ENCODE peak calls at places on chromosome 5, in six cellular contexts. N is NT2/D1, E is HepG2, U is SK-N-SH, M is H1, S is HCT116. H is an unnamed sample.

GRCh38 chr5:121640298-121640697 is 211.4 kb upstream of the FTMT start:
- DNase-seq in N (no peak), E (no peak), U (no peak), M (no peak), S (no peak), H (no peak)

GRCh38 chr5:62138607-62139006 is 167.4 kb upstream of the KIF2A start:
- DNase-seq in N (no peak), E (no peak), U (peak; percentile 9), M (peak; percentile 63), S (no peak), H (no peak)

GRCh38 chr5:136043551-136043950 is 14.8 kb downstream of the TGFBI start:
- DNase-seq in N (no peak), E (no peak), U (no peak), M (no peak), S (no peak), H (no peak)

GRCh38 chr5:149452665-149453617 is 73.8 kb upstream of the IL17B start:
- DNase-seq in N (no peak), E (peak; percentile 79), U (no peak), M (no peak), S (no peak), H (no peak)

GRCh38 chr5:115557667-115558387 is 13.3 kb upstream of the FEM1C start:
- DNase-seq in N (no peak), E (peak; percentile 3), U (no peak), M (no peak), S (no peak), H (no peak)

GRCh38 chr5:51997500-51997899 is 614.3 kb downstream of the ISL1 start:
- DNase-seq in N (no peak), E (no peak), U (no peak), M (no peak), S (no peak), H (no peak)

GRCh38 chr5:116068028-116068632 is 16.7 kb upstream of the COMMD10 start:
- DNase-seq in N (no peak), E (peak; percentile 44), U (peak; percentile 32), M (no peak), S (peak; percentile 78), H (peak; percentile 33)

GRCh38 chr5:664343-664993 is 28.7 kb downstream of the TPPP start:
- DNase-seq in N (no peak), E (no peak), U (no peak), M (no peak), S (no peak), H (no peak)

GRCh38 chr5:172686111-172686510 is 45.0 kb downstream of the NEURL1B start:
- DNase-seq in N (no peak), E (no peak), U (no peak), M (no peak), S (no peak), H (no peak)

GRCh38 chr5:77452351-77452750 is 39.8 kb downstream of the WDR41 start:
- DNase-seq in N (no peak), E (no peak), U (no peak), M (no peak), S (no peak), H (no peak)
- TF ChIP-seq YY1 in N (no peak), E (no peak), U (no peak), M (no peak), S (no peak), H (no peak)

GRCh38 chr5:143244000-143244736 is 159.3 kb downstream of the NR3C1 start:
- DNase-seq in N (no peak), E (peak; percentile 62), U (no peak), M (no peak), S (peak; percentile 82), H (no peak)
- TF ChIP-seq YY1 in N (no peak), E (no peak), U (no peak), M (no peak), S (no peak), H (no peak)

DNA sequence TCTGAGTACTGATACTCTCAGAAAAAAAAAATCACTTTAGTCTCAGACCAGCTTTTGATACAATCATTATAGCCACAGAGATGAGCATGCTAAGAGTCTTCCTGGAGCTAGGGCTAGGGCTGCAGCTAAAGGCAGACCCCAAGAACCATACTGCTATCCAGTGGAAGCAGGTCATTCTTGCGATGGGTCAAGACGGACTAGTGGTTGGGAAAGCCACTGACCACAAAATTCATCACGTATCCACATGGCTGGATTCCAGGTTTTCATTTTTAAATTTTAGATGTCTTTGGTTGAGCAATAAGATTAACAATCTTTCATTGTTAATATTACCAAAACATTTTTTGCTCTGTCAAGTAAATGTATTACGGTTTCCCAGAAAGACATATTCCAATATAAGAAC is 598.1 kb downstream of the DNAH5 start:
- DNase-seq in N (no peak), E (no peak), U (no peak), M (no peak), S (no peak), H (no peak)
- TF ChIP-seq YY1 in N (no peak), E (no peak), U (no peak), M (no peak), S (no peak), H (no peak)

DNA sequence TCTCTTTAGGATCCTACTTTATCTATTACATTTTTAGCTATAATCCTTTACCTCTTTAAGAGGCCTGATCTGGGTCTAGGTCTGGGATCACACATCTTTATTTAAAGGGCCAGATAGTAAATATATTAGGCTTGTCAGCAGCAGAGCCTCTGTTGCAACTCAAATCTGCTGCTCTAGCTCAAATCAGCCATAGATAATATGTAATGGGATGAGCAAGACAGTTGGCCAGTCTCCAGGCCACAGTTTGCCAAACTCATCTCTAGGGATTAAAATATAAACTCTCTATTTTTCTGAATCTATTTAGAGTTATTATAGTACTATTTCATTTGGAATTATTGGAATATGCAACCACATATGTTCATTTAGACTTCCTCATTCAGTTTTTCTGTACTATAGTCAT is 115.9 kb upstream of the MINAR2 start:
- DNase-seq in N (no peak), E (no peak), U (no peak), M (no peak), S (no peak), H (no peak)
- TF ChIP-seq YY1 in N (no peak), E (no peak), U (no peak), M (no peak), S (no peak), H (no peak)

DNA sequence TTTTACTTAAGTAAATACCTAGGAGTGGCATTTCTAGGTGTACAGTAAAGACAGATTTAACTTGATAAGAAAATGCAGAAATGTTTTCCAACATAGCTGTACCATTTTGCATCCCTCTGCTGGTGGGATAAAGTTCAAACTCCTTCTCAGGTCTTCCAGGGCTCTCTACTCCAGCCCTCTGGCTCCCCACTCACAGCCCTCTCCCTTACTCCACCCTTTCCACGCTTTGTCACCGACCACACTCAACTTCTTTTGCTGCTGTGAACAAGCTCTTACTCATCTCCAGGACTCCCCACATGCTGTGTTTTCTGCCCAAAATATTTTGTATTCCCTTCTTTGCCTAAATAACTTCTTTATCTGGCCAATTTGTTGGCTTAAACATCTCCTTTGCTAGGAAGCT is 90.6 kb upstream of the OSMR start:
- DNase-seq in N (no peak), E (no peak), U (no peak), M (no peak), S (no peak), H (no peak)
- TF ChIP-seq YY1 in N (no peak), E (no peak), U (no peak), M (no peak), S (no peak), H (no peak)

DNA sequence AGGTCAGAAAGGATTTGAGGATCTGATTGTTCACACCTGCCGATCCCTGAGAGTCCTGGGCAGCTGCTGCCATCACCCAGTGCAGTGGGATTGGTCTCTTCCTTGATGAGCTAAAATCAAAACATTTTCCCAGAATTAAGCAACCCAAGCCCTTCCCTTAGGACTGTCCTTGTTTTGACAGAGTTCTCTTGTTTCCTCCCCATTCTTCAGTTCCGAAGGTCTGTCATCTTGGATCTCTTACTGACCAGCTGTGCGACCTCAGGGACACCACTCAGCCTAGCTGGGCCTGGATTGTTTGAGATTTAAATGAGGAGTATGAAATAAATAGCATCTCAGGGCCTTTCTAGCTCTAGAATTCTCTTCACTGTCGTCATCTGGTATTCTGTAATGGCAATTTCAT is 90.3 kb upstream of the IQGAP2 start:
- DNase-seq in N (no peak), E (no peak), U (no peak), M (no peak), S (no peak), H (no peak)
- TF ChIP-seq YY1 in N (no peak), E (no peak), U (no peak), M (no peak), S (no peak), H (no peak)

DNA sequence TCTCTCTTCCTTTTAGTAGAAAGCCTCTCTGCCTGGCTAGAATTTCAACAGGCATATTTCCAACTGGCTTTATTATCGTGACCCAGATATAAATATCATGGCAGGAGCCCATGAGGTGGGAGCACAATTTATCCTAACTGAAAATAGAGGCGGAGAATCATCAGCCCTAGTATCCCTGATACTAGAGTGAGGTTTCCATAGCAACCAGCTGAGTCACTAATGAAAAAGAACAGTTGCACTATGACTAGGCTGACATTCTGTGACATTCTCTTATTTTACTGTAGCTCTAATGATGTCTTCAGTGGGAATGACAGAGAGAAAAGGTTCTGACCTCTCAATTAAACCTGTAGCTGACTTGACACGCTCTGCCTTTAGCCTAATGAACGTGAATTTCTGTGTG is 96.3 kb upstream of the CAST start:
- DNase-seq in N (no peak), E (no peak), U (peak; percentile 33), M (no peak), S (no peak), H (no peak)
- TF ChIP-seq YY1 in N (no peak), E (no peak), U (no peak), M (no peak), S (no peak), H (no peak)

GRCh38 chr5:154481584-154482381 is 3.8 kb upstream of the HAND1 start:
- DNase-seq in N (no peak), E (no peak), U (no peak), M (no peak), S (no peak), H (no peak)
- TF ChIP-seq YY1 in N (no peak), E (no peak), U (no peak), M (no peak), S (no peak), H (no peak)

H was measured in K562.